ENCODE peak calls at places on chromosomes 4 and X, in four cellular contexts. O is tibial nerve; R is lower lobe of right lung; K is CD8-positive, alpha-beta memory T cell. G is an unnamed sample.

GRCh38 chr4:84497835-84498202 is 1.3 kb downstream of the NKX6-1 start:
- DNase-seq in O (no peak), R (no peak), K (no peak), G (no peak)

GRCh38 chr4:77031544-77031943 is 44.2 kb downstream of the CCNI start:
- DNase-seq in O (no peak), R (no peak), K (peak; percentile 25), G (no peak)

GRCh38 chr4:185529413-185529812 is 5.9 kb downstream of the PDLIM3 start:
- DNase-seq in O (no peak), R (no peak), K (no peak), G (no peak)

GRCh38 chr4:66357316-66357715 is 687.0 kb upstream of the EPHA5 start:
- DNase-seq in O (no peak), R (no peak), K (no peak), G (no peak)

GRCh38 chrX:55056820-55057690 is 17.8 kb upstream of the PAGE2B start:
- DNase-seq in O (no peak), R (no peak), K (peak; percentile 35), G (peak; percentile 22)

GRCh38 chrX:1417921-1418875 is 26.3 kb upstream of the SLC25A6 start:
- DNase-seq in O (no peak), R (peak; percentile 33), K (no peak), G (no peak)

GRCh38 chr4:7134737-7135388 is 57.5 kb upstream of the SORCS2 start:
- DNase-seq in O (peak; percentile 76), R (no peak), K (no peak), G (no peak)

GRCh38 chr4:26094911-26095310 is 180.9 kb downstream of the SMIM20 start:
- DNase-seq in O (no peak), R (no peak), K (no peak), G (no peak)

GRCh38 chrX:44344194-44344593 is 722 bp upstream of the EFHC2 start:
- DNase-seq in O (peak; percentile 4), R (peak; percentile 52), K (peak; percentile 67), G (peak; percentile 77)

GRCh38 chrX:114959729-114960128 is 57.7 kb downstream of the IL13RA2 start:
- DNase-seq in O (no peak), R (no peak), K (no peak), G (no peak)

GRCh38 chrX:19924285-19924684 is 36.9 kb upstream of the SH3KBP1 start:
- DNase-seq in O (no peak), R (no peak), K (no peak), G (no peak)

GRCh38 chr4:16196482-16197393 is 29.5 kb downstream of the TAPT1 start:
- DNase-seq in O (no peak), R (no peak), K (no peak), G (no peak)

GRCh38 chrX:74431807-74432206 is 10.5 kb downstream of the SLC16A2 start:
- DNase-seq in O (no peak), R (no peak), K (no peak), G (no peak)

GRCh38 chr4:7647932-7648812 is 213.4 kb upstream of the PSAPL1 start:
- DNase-seq in O (no peak), R (no peak), K (no peak), G (no peak)

GRCh38 chr4:113433536-113434246 is 327.8 kb downstream of the CAMK2D start:
- DNase-seq in O (no peak), R (no peak), K (no peak), G (no peak)

GRCh38 chrX:131802836-131803626 is 220.1 kb upstream of the STK26 start:
- DNase-seq in O (no peak), R (no peak), K (peak; percentile 79), G (peak; percentile 83)

GRCh38 chr4:171067422-171067821 is 745.8 kb upstream of the GALNTL6 start:
- DNase-seq in O (no peak), R (no peak), K (no peak), G (no peak)

GRCh38 chrX:101203782-101204351 is 15.7 kb upstream of the DRP2 start:
- DNase-seq in O (no peak), R (no peak), K (no peak), G (no peak)

GRCh38 chr4:187993827-187994226 is 1.7 kb upstream of the ZFP42 start:
- DNase-seq in O (no peak), R (no peak), K (no peak), G (no peak)

GRCh38 chrX:18353931-18354368 is 538 bp downstream of the SCML2 start:
- DNase-seq in O (no peak), R (no peak), K (peak; percentile 13), G (peak; percentile 19)

GRCh38 chrX:151538190-151539122 is 25.0 kb upstream of the PASD1 start:
- DNase-seq in O (no peak), R (no peak), K (no peak), G (no peak)

GRCh38 chr4:109977854-109978501 is 65.3 kb downstream of the EGF start:
- DNase-seq in O (peak; percentile 21), R (no peak), K (peak; percentile 1), G (peak; percentile 18)
- H3K4me3 ChIP-seq in O (no peak overlapping the region), R (no peak overlapping the region), K (no peak overlapping the region), G (no peak overlapping the region)

GRCh38 chr4:81326581-81326980 is 111.6 kb upstream of the PRKG2 start:
- DNase-seq in O (no peak), R (no peak), K (no peak), G (no peak)
- H3K4me1 ChIP-seq in O (no peaks in the 10 kb centered on the region), R (no peaks in the 10 kb centered on the region), K (no peaks in the 10 kb centered on the region), G (no peaks in the 10 kb centered on the region)

DNA sequence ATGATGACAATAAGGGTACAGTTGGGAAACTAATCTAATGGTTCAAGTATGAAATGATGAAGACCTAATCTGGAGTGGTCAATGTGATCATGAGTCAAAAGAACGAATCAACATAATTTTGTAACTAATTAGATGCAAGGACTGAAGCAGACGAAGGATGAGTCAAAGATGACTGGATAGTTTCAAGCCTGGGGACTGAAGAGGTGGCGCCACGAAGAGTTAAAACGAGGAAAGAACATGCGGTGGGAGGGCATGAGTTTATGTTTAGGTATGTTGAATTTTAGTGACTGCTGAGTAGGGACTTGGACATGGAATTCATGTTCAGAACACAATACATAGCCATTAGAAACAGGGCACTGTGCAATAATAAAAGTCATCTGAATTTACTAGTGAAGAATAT is 221.5 kb upstream of the FAM241A start:
- DNase-seq in O (no peak), R (no peak), K (no peak), G (no peak)
- H3K4me3 ChIP-seq in O (no peak overlapping the region), R (no peak overlapping the region), K (no peak overlapping the region), G (no peak overlapping the region)

GRCh38 chr4:53023640-53024299 is 161.7 kb downstream of the RASL11B start:
- DNase-seq in O (no peak), R (no peak), K (no peak), G (no peak)
- H3K4me1 ChIP-seq in O (peaks cover 30% of the 10 kb centered on the region), R (no peaks in the 10 kb centered on the region), K (no peaks in the 10 kb centered on the region), G (no peaks in the 10 kb centered on the region)

GRCh38 chr4:100190643-100191600 is 654 bp upstream of the DDIT4L start:
- DNase-seq in O (no peak), R (no peak), K (no peak), G (no peak)

GRCh38 chr4:100187781-100188180 is 2.5 kb downstream of the DDIT4L start:
- DNase-seq in O (no peak), R (no peak), K (no peak), G (no peak)

GRCh38 chr4:100184787-100185186 is 5.5 kb downstream of the DDIT4L start:
- DNase-seq in O (no peak), R (no peak), K (no peak), G (no peak)

GRCh38 chr4:100188829-100189228 is 1.4 kb downstream of the DDIT4L start:
- DNase-seq in O (no peak), R (no peak), K (no peak), G (no peak)

DNA sequence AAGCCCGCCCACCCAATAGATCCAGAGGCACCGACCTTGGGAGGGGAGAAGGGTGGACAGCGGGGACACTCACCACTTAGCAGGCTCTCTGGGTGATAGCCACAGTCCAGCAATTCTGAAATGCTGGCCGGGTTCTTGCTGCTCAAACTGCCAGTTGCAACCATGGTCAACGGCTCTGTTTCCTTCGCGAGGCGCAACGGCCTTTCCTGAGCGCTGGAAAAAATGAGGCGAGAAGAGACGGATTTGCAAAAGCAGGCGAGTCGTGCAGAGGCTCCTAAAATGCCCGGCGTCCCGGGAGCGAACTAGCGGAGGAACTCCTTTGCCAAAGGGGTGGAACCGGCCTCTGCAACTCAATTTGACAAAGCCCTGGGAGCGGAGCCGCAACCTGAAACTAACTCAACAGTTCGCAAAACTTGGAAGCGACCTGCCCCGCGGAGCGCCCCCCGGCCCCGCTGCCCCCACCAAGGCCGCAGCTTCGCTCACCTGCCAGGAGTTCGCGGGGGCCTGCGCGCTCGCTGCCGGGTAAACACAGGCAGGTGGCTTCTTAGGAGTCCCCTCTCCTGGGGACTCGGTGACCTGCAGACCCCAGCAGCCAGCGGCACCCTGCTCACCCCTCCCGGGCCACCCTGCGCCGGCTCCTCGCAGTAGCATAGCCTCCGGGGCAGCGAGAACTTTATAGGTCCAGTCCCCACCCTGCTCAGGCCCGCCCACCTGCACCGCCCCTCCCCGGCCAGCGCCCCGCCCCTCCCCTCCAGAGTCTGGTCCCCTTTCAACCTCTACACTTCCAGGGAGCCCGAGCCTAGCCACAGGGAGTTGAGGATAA is at the start of gene DDIT4L:
- DNase-seq in O (no peak), R (peak; percentile 53), K (peak; percentile 1), G (peak; percentile 1)
- H3K4me3 ChIP-seq in O (peak within 1 kb of the TSS; percentile 69), R (peak within 1 kb of the TSS; percentile 68), K (peak within 1 kb of the TSS; percentile 37), G (no peak within 1 kb of the TSS)

GRCh38 chr4:143382539-143382938 is 45.9 kb downstream of the GAB1 start:
- DNase-seq in O (no peak), R (no peak), K (no peak), G (no peak)

GRCh38 chr4:143381171-143382118 is 44.8 kb downstream of the GAB1 start:
- DNase-seq in O (peak; percentile 76), R (peak; percentile 63), K (no peak), G (no peak)

GRCh38 chr4:143377635-143378099 is 41.0 kb downstream of the GAB1 start:
- DNase-seq in O (no peak), R (no peak), K (no peak), G (no peak)

GRCh38 chr4:143384381-143384994 is 47.8 kb downstream of the GAB1 start:
- DNase-seq in O (no peak), R (peak; percentile 44), K (no peak), G (no peak)

DNA sequence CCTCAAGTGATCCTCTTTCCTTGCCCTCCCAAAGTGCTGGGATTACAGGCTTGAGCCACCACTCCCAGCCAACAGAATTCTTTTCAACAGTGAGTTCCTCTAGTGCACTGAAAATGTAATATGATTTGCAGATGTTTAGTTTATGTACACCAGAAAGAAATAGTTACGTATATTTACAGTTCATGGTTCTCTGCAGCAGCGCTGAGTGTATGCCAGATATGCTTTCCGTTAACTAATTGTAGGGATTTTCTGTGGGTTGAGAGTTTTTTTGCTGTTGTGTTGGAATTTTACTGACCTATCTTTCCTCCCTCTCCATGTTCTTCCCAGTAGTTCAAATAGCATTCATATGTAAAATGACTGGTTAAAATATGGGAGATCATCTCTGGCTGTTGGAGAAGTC is 44.0 kb downstream of the GAB1 start:
- DNase-seq in O (no peak), R (no peak), K (no peak), G (no peak)
- H3K4me1 ChIP-seq in O (peaks cover 99% of the 10 kb centered on the region), R (peaks cover 81% of the 10 kb centered on the region), K (no peaks in the 10 kb centered on the region), G (no peaks in the 10 kb centered on the region)

GRCh38 chr4:68693325-68694075 is 23.0 kb upstream of the UGT2B15 start:
- DNase-seq in O (no peak), R (no peak), K (no peak), G (no peak)

GRCh38 chr4:68691186-68691585 is 20.7 kb upstream of the UGT2B15 start:
- DNase-seq in O (no peak), R (no peak), K (no peak), G (no peak)
- H3K4me3 ChIP-seq in O (no peak overlapping the region), R (no peak overlapping the region), K (no peak overlapping the region), G (no peak overlapping the region)

G was measured in CD4-positive, alpha-beta memory T cell.